ENCODE peak calls at places on chromosomes 5 and 9, in seven cellular contexts. One of them, this sample, is unnamed.
A peak's percentile ranks its signal among the peaks of the same experiment; 100 is the strongest.

GRCh38 chr9:122297512-122297911 is 32.8 kb downstream of the MRRF start:
- DNase-seq in pancreas: no peak
- DNase-seq in IMR-90: no peak
- DNase-seq in osteoblast: no peak
- DNase-seq in CD4-positive, CD25-positive, alpha-beta regulatory T cell: no peak
- DNase-seq in brain microvascular endothelial cell: no peak
- DNase-seq in SJCRH30: no peak
- DNase-seq in this sample: no peak

GRCh38 chr5:62494772-62495171 is 82.2 kb downstream of the IPO11 start:
- DNase-seq in pancreas: no peak
- DNase-seq in IMR-90: no peak
- DNase-seq in osteoblast: no peak
- DNase-seq in CD4-positive, CD25-positive, alpha-beta regulatory T cell: no peak
- DNase-seq in brain microvascular endothelial cell: no peak
- DNase-seq in SJCRH30: no peak
- DNase-seq in this sample: no peak

GRCh38 chr9:91192379-91192775 is 169.3 kb downstream of the AUH start:
- DNase-seq in pancreas: no peak
- DNase-seq in IMR-90: peak; percentile 42
- DNase-seq in osteoblast: no peak
- DNase-seq in CD4-positive, CD25-positive, alpha-beta regulatory T cell: no peak
- DNase-seq in brain microvascular endothelial cell: no peak
- DNase-seq in SJCRH30: no peak
- DNase-seq in this sample: no peak

GRCh38 chr5:65776707-65777141 is 54.7 kb downstream of the NLN start:
- DNase-seq in pancreas: no peak
- DNase-seq in IMR-90: peak; percentile 70
- DNase-seq in osteoblast: no peak
- DNase-seq in CD4-positive, CD25-positive, alpha-beta regulatory T cell: no peak
- DNase-seq in brain microvascular endothelial cell: peak; percentile 16
- DNase-seq in SJCRH30: no peak
- DNase-seq in this sample: no peak

GRCh38 chr9:29038332-29038731 is 1465.1 kb upstream of the C9orf72 start:
- DNase-seq in pancreas: no peak
- DNase-seq in IMR-90: no peak
- DNase-seq in osteoblast: no peak
- DNase-seq in CD4-positive, CD25-positive, alpha-beta regulatory T cell: no peak
- DNase-seq in brain microvascular endothelial cell: no peak
- DNase-seq in SJCRH30: no peak
- DNase-seq in this sample: no peak

GRCh38 chr9:4970970-4971641 is 14.0 kb upstream of the JAK2 start:
- DNase-seq in pancreas: no peak
- DNase-seq in IMR-90: no peak
- DNase-seq in osteoblast: no peak
- DNase-seq in CD4-positive, CD25-positive, alpha-beta regulatory T cell: no peak
- DNase-seq in brain microvascular endothelial cell: no peak
- DNase-seq in SJCRH30: no peak
- DNase-seq in this sample: peak; percentile 24

GRCh38 chr5:172113036-172113435 is 75.0 kb downstream of the STK10 start:
- DNase-seq in pancreas: no peak
- DNase-seq in IMR-90: no peak
- DNase-seq in osteoblast: no peak
- DNase-seq in CD4-positive, CD25-positive, alpha-beta regulatory T cell: peak; percentile 88
- DNase-seq in brain microvascular endothelial cell: peak; percentile 65
- DNase-seq in SJCRH30: no peak
- DNase-seq in this sample: peak; percentile 92

GRCh38 chr5:144712090-144712489 is 541.4 kb downstream of the KCTD16 start:
- DNase-seq in pancreas: no peak
- DNase-seq in IMR-90: no peak
- DNase-seq in osteoblast: no peak
- DNase-seq in CD4-positive, CD25-positive, alpha-beta regulatory T cell: no peak
- DNase-seq in brain microvascular endothelial cell: no peak
- DNase-seq in SJCRH30: no peak
- DNase-seq in this sample: no peak

GRCh38 chr5:122605236-122605635 is 169.6 kb upstream of the SNX2 start:
- DNase-seq in pancreas: no peak
- DNase-seq in IMR-90: no peak
- DNase-seq in osteoblast: no peak
- DNase-seq in CD4-positive, CD25-positive, alpha-beta regulatory T cell: no peak
- DNase-seq in brain microvascular endothelial cell: no peak
- DNase-seq in SJCRH30: no peak
- DNase-seq in this sample: no peak

DNA sequence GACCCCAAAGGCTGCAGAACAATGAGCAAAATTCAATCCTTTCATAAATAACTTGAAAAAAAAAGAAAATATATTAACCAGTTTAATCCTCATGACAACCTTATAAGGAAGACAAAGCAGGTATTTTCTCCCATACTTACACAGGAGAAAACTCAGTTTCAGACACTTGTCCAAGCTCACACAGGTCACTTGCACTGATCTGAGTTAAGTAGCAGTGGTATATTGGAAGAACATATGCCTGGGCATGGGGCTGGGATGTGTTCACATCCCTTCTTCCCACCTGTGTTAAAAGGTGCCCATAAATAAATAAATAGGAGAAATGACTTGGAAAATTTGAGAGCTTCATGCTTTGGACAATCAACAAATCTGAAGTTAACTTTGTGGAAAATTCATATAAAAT is 63.5 kb upstream of the SELENOP start:
- DNase-seq in pancreas: no peak
- DNase-seq in IMR-90: no peak
- DNase-seq in osteoblast: no peak
- DNase-seq in CD4-positive, CD25-positive, alpha-beta regulatory T cell: no peak
- DNase-seq in brain microvascular endothelial cell: no peak
- DNase-seq in SJCRH30: no peak
- DNase-seq in this sample: no peak
- H3K27ac ChIP-seq in pancreas: no peak overlapping the region
- H3K27ac ChIP-seq in IMR-90: no peak overlapping the region
- H3K27ac ChIP-seq in osteoblast: no peak overlapping the region
- H3K27ac ChIP-seq in CD4-positive, CD25-positive, alpha-beta regulatory T cell: no peak overlapping the region
- H3K27ac ChIP-seq in brain microvascular endothelial cell: no peak overlapping the region
- H3K27ac ChIP-seq in SJCRH30: no peak overlapping the region
- H3K27ac ChIP-seq in this sample: no peak overlapping the region

GRCh38 chr5:11780641-11781345 is 123.5 kb downstream of the CTNND2 start:
- DNase-seq in pancreas: no peak
- DNase-seq in IMR-90: no peak
- DNase-seq in osteoblast: no peak
- DNase-seq in CD4-positive, CD25-positive, alpha-beta regulatory T cell: no peak
- DNase-seq in brain microvascular endothelial cell: no peak
- DNase-seq in SJCRH30: peak; percentile 52
- DNase-seq in this sample: no peak

GRCh38 chr5:11777096-11777495 is 127.2 kb downstream of the CTNND2 start:
- DNase-seq in pancreas: no peak
- DNase-seq in IMR-90: no peak
- DNase-seq in osteoblast: no peak
- DNase-seq in CD4-positive, CD25-positive, alpha-beta regulatory T cell: no peak
- DNase-seq in brain microvascular endothelial cell: no peak
- DNase-seq in SJCRH30: no peak
- DNase-seq in this sample: no peak
- H3K27ac ChIP-seq in pancreas: no peak overlapping the region
- H3K27ac ChIP-seq in IMR-90: no peak overlapping the region
- H3K27ac ChIP-seq in osteoblast: no peak overlapping the region
- H3K27ac ChIP-seq in CD4-positive, CD25-positive, alpha-beta regulatory T cell: no peak overlapping the region
- H3K27ac ChIP-seq in brain microvascular endothelial cell: no peak overlapping the region
- H3K27ac ChIP-seq in SJCRH30: no peak overlapping the region
- H3K27ac ChIP-seq in this sample: no peak overlapping the region

GRCh38 chr9:133149130-133150015 is 14.3 kb downstream of the GBGT1 start:
- DNase-seq in pancreas: peak; percentile 94
- DNase-seq in IMR-90: peak; percentile 88
- DNase-seq in osteoblast: peak; percentile 100
- DNase-seq in CD4-positive, CD25-positive, alpha-beta regulatory T cell: peak; percentile 79
- DNase-seq in brain microvascular endothelial cell: peak; percentile 71
- DNase-seq in SJCRH30: peak; percentile 91
- DNase-seq in this sample: peak; percentile 81

GRCh38 chr9:133151601-133152525 is 11.9 kb downstream of the GBGT1 start:
- DNase-seq in pancreas: no peak
- DNase-seq in IMR-90: no peak
- DNase-seq in osteoblast: peak; percentile 68
- DNase-seq in CD4-positive, CD25-positive, alpha-beta regulatory T cell: no peak
- DNase-seq in brain microvascular endothelial cell: no peak
- DNase-seq in SJCRH30: no peak
- DNase-seq in this sample: no peak

GRCh38 chr9:133153227-133154096 is 10.3 kb downstream of the GBGT1 start:
- DNase-seq in pancreas: no peak
- DNase-seq in IMR-90: no peak
- DNase-seq in osteoblast: peak; percentile 73
- DNase-seq in CD4-positive, CD25-positive, alpha-beta regulatory T cell: no peak
- DNase-seq in brain microvascular endothelial cell: no peak
- DNase-seq in SJCRH30: no peak
- DNase-seq in this sample: no peak

GRCh38 chr9:133148351-133149129 is 15.2 kb downstream of the GBGT1 start:
- DNase-seq in pancreas: peak; percentile 84
- DNase-seq in IMR-90: peak; percentile 38
- DNase-seq in osteoblast: peak; percentile 94
- DNase-seq in CD4-positive, CD25-positive, alpha-beta regulatory T cell: peak; percentile 63
- DNase-seq in brain microvascular endothelial cell: no peak
- DNase-seq in SJCRH30: peak; percentile 35
- DNase-seq in this sample: peak; percentile 77

DNA sequence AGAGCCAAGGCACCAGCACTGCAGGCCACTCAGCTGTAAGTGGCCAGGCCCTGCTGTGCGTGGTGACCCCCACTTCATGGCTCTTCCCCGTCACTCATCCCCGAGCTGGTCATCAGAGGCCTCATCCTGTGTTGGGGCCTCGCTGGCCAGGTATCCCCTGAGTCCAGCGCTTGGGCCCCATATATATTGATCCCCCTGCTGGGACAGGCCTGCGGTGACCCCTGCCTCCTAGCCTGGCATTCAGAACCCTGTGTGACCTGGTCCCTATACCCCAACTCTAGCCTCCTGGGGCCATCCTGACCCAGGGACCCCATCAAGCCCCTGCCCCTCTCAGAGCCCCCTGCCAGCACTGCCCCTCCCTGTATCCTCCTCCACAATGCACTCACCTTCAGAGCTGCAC is 12.7 kb downstream of the GBGT1 start:
- DNase-seq in pancreas: no peak
- DNase-seq in IMR-90: no peak
- DNase-seq in osteoblast: peak; percentile 83
- DNase-seq in CD4-positive, CD25-positive, alpha-beta regulatory T cell: no peak
- DNase-seq in brain microvascular endothelial cell: no peak
- DNase-seq in SJCRH30: no peak
- DNase-seq in this sample: no peak
- H3K27ac ChIP-seq in pancreas: no peak overlapping the region
- H3K27ac ChIP-seq in IMR-90: no peak overlapping the region
- H3K27ac ChIP-seq in osteoblast: no peak overlapping the region
- H3K27ac ChIP-seq in CD4-positive, CD25-positive, alpha-beta regulatory T cell: no peak overlapping the region
- H3K27ac ChIP-seq in brain microvascular endothelial cell: no peak overlapping the region
- H3K27ac ChIP-seq in SJCRH30: no peak overlapping the region
- H3K27ac ChIP-seq in this sample: no peak overlapping the region

DNA sequence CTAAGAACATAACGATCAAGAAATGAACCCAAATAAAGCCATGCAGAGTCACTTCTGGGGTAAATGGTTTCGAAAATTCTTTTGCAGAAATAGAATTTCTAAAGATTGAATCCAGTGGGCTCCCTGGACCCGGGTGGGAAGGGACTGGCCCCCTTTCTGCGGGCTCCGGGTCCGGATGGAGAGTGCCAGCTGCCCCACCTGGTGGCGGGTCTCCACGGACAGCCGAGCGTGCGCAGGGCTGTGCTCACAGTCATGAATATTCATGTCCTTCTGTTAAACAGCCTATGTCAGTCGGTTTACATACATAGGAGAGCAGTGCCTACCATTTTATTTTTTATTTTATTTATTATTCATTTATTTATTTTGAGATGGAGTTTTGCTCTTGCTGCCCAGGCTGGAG is 4.7 kb upstream of the PPP1R26 start:
- DNase-seq in pancreas: no peak
- DNase-seq in IMR-90: no peak
- DNase-seq in osteoblast: peak; percentile 68
- DNase-seq in CD4-positive, CD25-positive, alpha-beta regulatory T cell: no peak
- DNase-seq in brain microvascular endothelial cell: no peak
- DNase-seq in SJCRH30: no peak
- DNase-seq in this sample: no peak
- H3K27ac ChIP-seq in pancreas: no peak overlapping the region
- H3K27ac ChIP-seq in IMR-90: no peak overlapping the region
- H3K27ac ChIP-seq in osteoblast: no peak overlapping the region
- H3K27ac ChIP-seq in CD4-positive, CD25-positive, alpha-beta regulatory T cell: no peak overlapping the region
- H3K27ac ChIP-seq in brain microvascular endothelial cell: no peak overlapping the region
- H3K27ac ChIP-seq in SJCRH30: no peak overlapping the region
- H3K27ac ChIP-seq in this sample: no peak overlapping the region

DNA sequence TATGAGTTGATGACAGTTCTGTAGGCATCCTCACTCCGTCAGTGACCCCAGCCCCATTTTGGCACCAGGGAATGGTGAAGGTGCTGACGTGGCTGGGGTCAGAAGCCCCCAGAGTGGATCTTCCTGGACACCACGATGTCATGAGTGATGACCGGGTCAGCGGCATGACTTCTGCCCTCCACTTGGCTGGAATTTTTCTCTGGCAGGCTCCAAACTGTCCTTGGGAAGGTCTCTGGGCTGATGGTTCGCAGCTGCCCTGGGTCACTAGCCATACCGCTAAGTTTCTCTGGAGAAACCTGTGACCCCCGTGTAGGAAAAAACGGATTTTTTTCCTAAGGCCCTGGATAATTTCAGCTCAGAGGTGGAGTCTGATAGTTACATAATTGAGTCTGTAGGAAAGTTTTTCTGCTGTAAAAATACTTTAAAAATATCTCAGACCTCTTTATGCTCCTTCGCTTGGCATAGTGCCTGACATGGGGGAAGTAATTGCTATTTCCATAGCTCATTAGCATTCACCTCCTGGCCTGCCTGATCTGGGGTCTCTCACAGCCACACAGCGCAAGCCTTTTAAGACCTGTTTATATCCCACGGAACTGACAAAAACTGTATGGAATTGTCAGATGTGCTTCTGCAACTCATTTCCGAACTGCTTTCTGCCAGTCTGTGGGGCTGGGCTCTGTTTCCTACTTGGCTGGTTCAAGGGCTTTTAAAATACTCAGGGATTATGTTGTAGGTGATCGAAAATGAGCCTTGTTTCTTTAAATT is 69.2 kb downstream of the ANGPTL2 start:
- DNase-seq in pancreas: no peak
- DNase-seq in IMR-90: no peak
- DNase-seq in osteoblast: no peak
- DNase-seq in CD4-positive, CD25-positive, alpha-beta regulatory T cell: no peak
- DNase-seq in brain microvascular endothelial cell: no peak
- DNase-seq in SJCRH30: no peak
- DNase-seq in this sample: no peak
- H3K27ac ChIP-seq in pancreas: no peak overlapping the region
- H3K27ac ChIP-seq in IMR-90: no peak overlapping the region
- H3K27ac ChIP-seq in osteoblast: no peak overlapping the region
- H3K27ac ChIP-seq in CD4-positive, CD25-positive, alpha-beta regulatory T cell: no peak overlapping the region
- H3K27ac ChIP-seq in brain microvascular endothelial cell: no peak overlapping the region
- H3K27ac ChIP-seq in SJCRH30: no peak overlapping the region
- H3K27ac ChIP-seq in this sample: no peak overlapping the region

This sample was measured in CD4-positive, alpha-beta memory T cell.